ENCODE peak calls at places on chromosomes 13 and 19, in nine cellular contexts. One of them, this sample, is unnamed.

GRCh38 chr13:99305180-99305965 is 1.8 kb downstream of the GPR183 start:
- DNase-seq in Peyer's patch: no peak
- DNase-seq in IMR-90: no peak
- DNase-seq in A549: no peak
- DNase-seq in kidney: no peak
- DNase-seq in OCI-LY7: no peak
- DNase-seq in endodermal cell: no peak
- DNase-seq in tibial nerve: no peak
- DNase-seq in heart right ventricle: no peak
- DNase-seq in this sample: no peak

GRCh38 chr13:29594310-29594709 is 1.2 kb downstream of the SLC7A1 start:
- DNase-seq in IMR-90: peak
- DNase-seq in A549: peak
- DNase-seq in OCI-LY7: peak
- DNase-seq in endodermal cell: peak
- DNase-seq in heart right ventricle: no peak
- DNase-seq in tibial nerve: peak
- DNase-seq in Peyer's patch: peak
- DNase-seq in kidney: no peak
- DNase-seq in this sample: no peak

GRCh38 chr19:6616011-6616410 is 25.1 kb upstream of the CD70 start:
- DNase-seq in A549: no peak
- DNase-seq in heart right ventricle: no peak
- DNase-seq in IMR-90: no peak
- DNase-seq in tibial nerve: no peak
- DNase-seq in OCI-LY7: no peak
- DNase-seq in endodermal cell: no peak
- DNase-seq in kidney: no peak
- DNase-seq in Peyer's patch: no peak
- DNase-seq in this sample: no peak

GRCh38 chr19:1350861-1351260 is 32.8 kb upstream of the NDUFS7 start:
- DNase-seq in Peyer's patch: no peak
- DNase-seq in A549: no peak
- DNase-seq in endodermal cell: no peak
- DNase-seq in kidney: no peak
- DNase-seq in heart right ventricle: no peak
- DNase-seq in tibial nerve: no peak
- DNase-seq in IMR-90: no peak
- DNase-seq in OCI-LY7: no peak
- DNase-seq in this sample: no peak

GRCh38 chr13:98171806-98172569 is 5.1 kb downstream of the RNF113B start:
- DNase-seq in IMR-90: peak
- DNase-seq in endodermal cell: peak
- DNase-seq in Peyer's patch: no peak
- DNase-seq in heart right ventricle: peak
- DNase-seq in OCI-LY7: no peak
- DNase-seq in A549: no peak
- DNase-seq in kidney: peak
- DNase-seq in tibial nerve: peak
- DNase-seq in this sample: peak

GRCh38 chr19:1113278-1113985 is 9.6 kb downstream of the GPX4 start:
- DNase-seq in tibial nerve: peak
- DNase-seq in A549: peak
- DNase-seq in OCI-LY7: peak
- DNase-seq in heart right ventricle: peak
- DNase-seq in endodermal cell: peak
- DNase-seq in IMR-90: peak
- DNase-seq in kidney: peak
- DNase-seq in Peyer's patch: peak
- DNase-seq in this sample: peak

GRCh38 chr19:45363861-45364459 is 6.4 kb downstream of the ERCC2 start:
- DNase-seq in A549: no peak
- DNase-seq in kidney: no peak
- DNase-seq in OCI-LY7: no peak
- DNase-seq in Peyer's patch: no peak
- DNase-seq in heart right ventricle: no peak
- DNase-seq in tibial nerve: no peak
- DNase-seq in endodermal cell: no peak
- DNase-seq in IMR-90: no peak
- DNase-seq in this sample: no peak

GRCh38 chr13:76023644-76024043 is 387.5 kb downstream of the LMO7 start:
- DNase-seq in endodermal cell: no peak
- DNase-seq in Peyer's patch: no peak
- DNase-seq in heart right ventricle: no peak
- DNase-seq in kidney: no peak
- DNase-seq in A549: no peak
- DNase-seq in tibial nerve: no peak
- DNase-seq in IMR-90: peak
- DNase-seq in OCI-LY7: no peak
- DNase-seq in this sample: no peak

GRCh38 chr13:20579193-20579592 is 12.2 kb downstream of the IFT88 start:
- DNase-seq in tibial nerve: no peak
- DNase-seq in OCI-LY7: no peak
- DNase-seq in kidney: no peak
- DNase-seq in IMR-90: no peak
- DNase-seq in Peyer's patch: no peak
- DNase-seq in endodermal cell: no peak
- DNase-seq in A549: no peak
- DNase-seq in heart right ventricle: no peak
- DNase-seq in this sample: no peak

GRCh38 chr19:48906324-48906723 is 6.2 kb downstream of the NUCB1 start:
- DNase-seq in OCI-LY7: no peak
- DNase-seq in kidney: no peak
- DNase-seq in A549: no peak
- DNase-seq in Peyer's patch: no peak
- DNase-seq in tibial nerve: no peak
- DNase-seq in heart right ventricle: no peak
- DNase-seq in IMR-90: no peak
- DNase-seq in endodermal cell: no peak
- DNase-seq in this sample: no peak

GRCh38 chr19:48913114-48913513 is 13.0 kb downstream of the NUCB1 start:
- DNase-seq in A549: no peak
- DNase-seq in IMR-90: no peak
- DNase-seq in Peyer's patch: no peak
- DNase-seq in OCI-LY7: peak
- DNase-seq in endodermal cell: no peak
- DNase-seq in tibial nerve: no peak
- DNase-seq in kidney: no peak
- DNase-seq in heart right ventricle: no peak
- DNase-seq in this sample: no peak

GRCh38 chr19:48910803-48911202 is 10.7 kb downstream of the NUCB1 start:
- DNase-seq in endodermal cell: no peak
- DNase-seq in heart right ventricle: no peak
- DNase-seq in A549: no peak
- DNase-seq in IMR-90: no peak
- DNase-seq in kidney: no peak
- DNase-seq in Peyer's patch: no peak
- DNase-seq in OCI-LY7: no peak
- DNase-seq in tibial nerve: no peak
- DNase-seq in this sample: no peak

GRCh38 chr19:48905664-48906063 is 5.6 kb downstream of the NUCB1 start:
- DNase-seq in endodermal cell: no peak
- DNase-seq in tibial nerve: no peak
- DNase-seq in kidney: no peak
- DNase-seq in OCI-LY7: no peak
- DNase-seq in A549: no peak
- DNase-seq in Peyer's patch: no peak
- DNase-seq in IMR-90: no peak
- DNase-seq in heart right ventricle: no peak
- DNase-seq in this sample: no peak

DNA sequence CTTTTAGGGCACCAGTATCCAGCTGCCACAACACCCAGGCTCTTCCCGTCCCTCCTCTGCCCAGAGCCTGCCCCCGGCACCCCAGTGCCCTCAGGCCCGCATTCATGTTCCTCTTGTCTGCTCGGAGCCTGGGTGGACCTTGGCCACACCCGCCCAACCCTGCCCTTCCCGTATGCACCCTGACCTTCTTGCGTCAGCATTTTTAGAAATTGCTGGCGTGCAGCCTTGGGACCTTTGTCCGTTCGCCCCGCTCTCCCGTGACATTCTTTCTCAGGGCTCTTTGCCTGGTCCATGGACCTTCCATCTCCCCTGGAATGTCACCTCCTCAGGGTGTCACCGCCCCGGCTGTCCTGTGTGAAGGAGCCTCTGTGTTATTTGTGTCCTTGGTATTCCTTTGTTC is 7.6 kb downstream of the NUCB1 start:
- DNase-seq in tibial nerve: no peak
- DNase-seq in IMR-90: no peak
- DNase-seq in A549: no peak
- DNase-seq in endodermal cell: no peak
- DNase-seq in kidney: peak
- DNase-seq in Peyer's patch: peak
- DNase-seq in heart right ventricle: no peak
- DNase-seq in OCI-LY7: no peak
- DNase-seq in this sample: no peak
- H3K27ac ChIP-seq in tibial nerve: peak
- H3K27ac ChIP-seq in IMR-90: no peak
- H3K27ac ChIP-seq in A549: no peak
- H3K27ac ChIP-seq in endodermal cell: no peak
- H3K27ac ChIP-seq in kidney: peak
- H3K27ac ChIP-seq in Peyer's patch: no peak
- H3K27ac ChIP-seq in heart right ventricle: no peak
- H3K27ac ChIP-seq in OCI-LY7: no peak
- H3K27ac ChIP-seq in this sample: no peak

GRCh38 chr13:85772379-85772778 is 26.8 kb downstream of the SLITRK6 start:
- DNase-seq in endodermal cell: no peak
- DNase-seq in kidney: no peak
- DNase-seq in IMR-90: peak
- DNase-seq in A549: peak
- DNase-seq in Peyer's patch: no peak
- DNase-seq in tibial nerve: no peak
- DNase-seq in heart right ventricle: no peak
- DNase-seq in OCI-LY7: peak
- DNase-seq in this sample: no peak
- H3K4me3 ChIP-seq in endodermal cell: no peak
- H3K4me3 ChIP-seq in kidney: no peak
- H3K4me3 ChIP-seq in IMR-90: no peak
- H3K4me3 ChIP-seq in A549: no peak
- H3K4me3 ChIP-seq in Peyer's patch: no peak
- H3K4me3 ChIP-seq in tibial nerve: no peak
- H3K4me3 ChIP-seq in heart right ventricle: no peak
- H3K4me3 ChIP-seq in OCI-LY7: no peak
- H3K4me3 ChIP-seq in this sample: no peak

GRCh38 chr19:3979674-3980352 is 5.5 kb downstream of the EEF2 start:
- DNase-seq in A549: no peak
- DNase-seq in OCI-LY7: no peak
- DNase-seq in tibial nerve: no peak
- DNase-seq in heart right ventricle: no peak
- DNase-seq in Peyer's patch: no peak
- DNase-seq in IMR-90: no peak
- DNase-seq in kidney: no peak
- DNase-seq in endodermal cell: peak
- DNase-seq in this sample: peak

GRCh38 chr19:3980353-3981251 is 4.7 kb downstream of the EEF2 start:
- DNase-seq in Peyer's patch: no peak
- DNase-seq in IMR-90: no peak
- DNase-seq in heart right ventricle: no peak
- DNase-seq in kidney: no peak
- DNase-seq in tibial nerve: no peak
- DNase-seq in endodermal cell: no peak
- DNase-seq in OCI-LY7: no peak
- DNase-seq in A549: no peak
- DNase-seq in this sample: no peak

GRCh38 chr19:3981736-3982681 is 3.3 kb downstream of the EEF2 start:
- DNase-seq in Peyer's patch: no peak
- DNase-seq in IMR-90: no peak
- DNase-seq in endodermal cell: peak
- DNase-seq in OCI-LY7: no peak
- DNase-seq in kidney: no peak
- DNase-seq in A549: no peak
- DNase-seq in heart right ventricle: no peak
- DNase-seq in tibial nerve: no peak
- DNase-seq in this sample: peak

GRCh38 chr19:3982701-3983541 is 2.3 kb downstream of the EEF2 start:
- DNase-seq in A549: no peak
- DNase-seq in OCI-LY7: no peak
- DNase-seq in endodermal cell: peak
- DNase-seq in IMR-90: peak
- DNase-seq in Peyer's patch: no peak
- DNase-seq in kidney: no peak
- DNase-seq in tibial nerve: no peak
- DNase-seq in heart right ventricle: peak
- DNase-seq in this sample: peak

DNA sequence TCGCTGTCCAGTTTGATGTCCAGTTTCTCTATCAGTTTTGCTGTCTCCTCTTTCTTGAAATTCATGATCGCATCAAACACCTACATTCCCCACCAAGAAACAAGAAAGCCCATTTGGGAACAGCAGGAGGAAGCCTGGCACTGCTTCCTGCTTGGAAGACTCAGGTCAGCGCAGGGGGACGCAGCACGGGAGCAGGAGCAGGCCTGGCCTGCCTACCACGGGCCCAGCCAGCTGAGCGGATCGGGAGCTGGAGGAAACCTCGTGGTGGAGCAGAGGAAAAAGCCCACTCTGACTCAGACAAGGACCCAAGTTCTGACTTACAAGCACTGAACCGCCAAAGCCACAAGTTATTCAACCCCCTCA is 3.9 kb downstream of the EEF2 start:
- DNase-seq in A549: no peak
- DNase-seq in endodermal cell: no peak
- DNase-seq in kidney: no peak
- DNase-seq in OCI-LY7: no peak
- DNase-seq in IMR-90: no peak
- DNase-seq in Peyer's patch: no peak
- DNase-seq in tibial nerve: no peak
- DNase-seq in heart right ventricle: no peak
- DNase-seq in this sample: no peak
- H3K27ac ChIP-seq in A549: no peak
- H3K27ac ChIP-seq in endodermal cell: no peak
- H3K27ac ChIP-seq in kidney: no peak
- H3K27ac ChIP-seq in OCI-LY7: no peak
- H3K27ac ChIP-seq in IMR-90: no peak
- H3K27ac ChIP-seq in Peyer's patch: no peak
- H3K27ac ChIP-seq in tibial nerve: no peak
- H3K27ac ChIP-seq in heart right ventricle: no peak
- H3K27ac ChIP-seq in this sample: no peak

DNA sequence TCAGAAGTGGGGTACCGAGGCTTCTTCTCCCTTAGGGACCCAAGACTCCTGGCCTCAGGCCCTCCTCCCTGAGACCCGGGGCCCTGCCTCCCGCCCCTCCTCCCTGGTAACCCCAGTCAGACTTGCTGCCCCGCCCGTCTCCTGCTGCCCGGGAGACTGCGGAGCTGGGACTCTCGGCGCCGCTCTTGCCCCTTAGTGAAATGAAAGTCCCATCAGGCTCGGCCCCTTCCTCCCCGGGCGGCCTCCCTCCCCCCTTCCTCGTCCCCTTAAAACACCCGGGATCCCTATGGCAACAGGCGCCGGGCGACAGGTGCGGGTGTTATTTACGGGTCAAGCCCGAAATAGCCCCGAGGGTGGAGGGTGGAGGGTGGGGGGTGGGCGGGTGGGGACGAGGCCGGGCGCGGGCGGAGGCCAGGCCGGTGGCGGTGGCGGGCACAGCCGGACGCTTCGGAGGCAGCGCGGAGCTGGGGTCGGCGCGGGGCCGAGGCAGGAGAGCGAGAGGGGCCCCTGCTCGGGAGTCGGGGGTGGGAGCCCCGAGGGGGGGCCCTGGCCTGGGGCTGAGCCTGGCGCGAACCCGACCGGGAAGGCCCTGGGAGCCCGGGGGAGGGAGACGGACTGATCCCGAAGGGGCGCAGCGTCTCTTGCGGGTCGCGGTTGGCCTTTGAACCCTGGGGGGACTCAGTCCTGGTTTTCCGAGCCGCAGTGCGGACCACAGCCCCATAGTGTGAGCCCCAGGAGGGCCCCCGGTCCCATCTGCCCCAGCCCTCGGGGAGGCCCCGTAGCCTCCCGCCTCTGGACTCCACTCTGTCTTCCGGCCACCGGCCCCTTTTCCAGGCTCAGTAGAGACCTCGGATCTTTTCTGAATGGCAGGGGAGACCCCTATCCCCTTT is at the start of gene CACNG6:
- DNase-seq in tibial nerve: no peak
- DNase-seq in kidney: no peak
- DNase-seq in A549: peak
- DNase-seq in OCI-LY7: peak
- DNase-seq in IMR-90: no peak
- DNase-seq in endodermal cell: peak
- DNase-seq in Peyer's patch: no peak
- DNase-seq in heart right ventricle: no peak
- DNase-seq in this sample: peak
- H3K4me3 ChIP-seq in tibial nerve: no peak
- H3K4me3 ChIP-seq in kidney: no peak
- H3K4me3 ChIP-seq in A549: peak
- H3K4me3 ChIP-seq in OCI-LY7: peak
- H3K4me3 ChIP-seq in IMR-90: peak
- H3K4me3 ChIP-seq in endodermal cell: no peak
- H3K4me3 ChIP-seq in Peyer's patch: peak
- H3K4me3 ChIP-seq in heart right ventricle: peak
- H3K4me3 ChIP-seq in this sample: no peak